ENCODE peak calls at places on chromosomes 2 and 18, in ten cellular contexts. X is kidney tubule cell; O is ACHN; G is DMS 273 treated with DMSO at 0.1 percent for 48 hours; H is fibroblast of the aortic adventitia; K is AG20443; E is iPS DF 19.7; C is cardiac muscle cell; F is NCI-H748 treated with DMSO at 0.1 percent for 48 hours; Z is activated T-cell treated with anti-CD3 and anti-CD28 coated beads, Interleukin-2, amount 50 U/mL, for 72 hours. Q is an unnamed sample.
A peak's percentile ranks its signal among the peaks of the same experiment; 100 is the strongest.

GRCh38 chr2:7012141-7012809 is 95.1 kb downstream of the RNF144A start:
- DNase-seq in X (no peak), O (no peak), G (no peak), H (peak; percentile 27), K (peak; percentile 37), E (no peak), C (peak; percentile 50), F (peak; percentile 97), Z (no peak), Q (no peak)

GRCh38 chr2:47344890-47345583 is 57.9 kb upstream of the MSH2 start:
- DNase-seq in X (peak; percentile 99), O (peak; percentile 97), G (peak; percentile 54), H (no peak), K (peak; percentile 66), E (peak; percentile 98), C (peak; percentile 72), F (peak; percentile 93), Z (no peak), Q (peak; percentile 96)

GRCh38 chr2:53130441-53130943 is 637.1 kb upstream of the CHAC2 start:
- DNase-seq in X (peak; percentile 67), O (peak; percentile 30), G (no peak), H (peak; percentile 76), K (peak; percentile 24), E (no peak), C (peak; percentile 70), F (no peak), Z (peak; percentile 1), Q (no peak)

GRCh38 chr2:234969329-234970157 is 17.7 kb downstream of the SH3BP4 start:
- DNase-seq in X (no peak), O (no peak), G (no peak), H (no peak), K (no peak), E (no peak), C (no peak), F (no peak), Z (no peak), Q (no peak)

GRCh38 chr2:196399736-196400691 is 228.6 kb upstream of the STK17B start:
- DNase-seq in X (peak; percentile 60), O (no peak), G (peak; percentile 6), H (peak; percentile 100), K (peak; percentile 67), E (no peak), C (peak; percentile 98), F (no peak), Z (no peak), Q (no peak)

GRCh38 chr2:200703132-200703925 is 108.4 kb upstream of the BZW1 start:
- DNase-seq in X (peak; percentile 72), O (peak; percentile 80), G (peak; percentile 28), H (peak; percentile 91), K (peak; percentile 51), E (no peak), C (peak; percentile 88), F (peak; percentile 41), Z (peak; percentile 51), Q (no peak)

GRCh38 chr2:131493199-131494018 is 1.2 kb upstream of the MZT2A start:
- DNase-seq in X (peak; percentile 21), O (peak; percentile 4), G (no peak), H (peak; percentile 14), K (no peak), E (no peak), C (peak; percentile 9), F (no peak), Z (no peak), Q (no peak)

GRCh38 chr2:38148501-38148900 is 72.5 kb upstream of the CYP1B1 start:
- DNase-seq in X (peak; percentile 71), O (no peak), G (no peak), H (peak; percentile 59), K (no peak), E (no peak), C (peak; percentile 76), F (no peak), Z (no peak), Q (no peak)

GRCh38 chr18:47265197-47265596 is 13.7 kb upstream of the SKOR2 start:
- DNase-seq in X (peak; percentile 78), O (peak; percentile 50), G (no peak), H (peak; percentile 61), K (peak; percentile 30), E (no peak), C (peak; percentile 31), F (no peak), Z (no peak), Q (no peak)

GRCh38 chr2:179107737-179108136 is 57.8 kb upstream of the CCDC141 start:
- DNase-seq in X (peak; percentile 70), O (peak; percentile 14), G (no peak), H (no peak), K (no peak), E (no peak), C (peak; percentile 33), F (no peak), Z (no peak), Q (no peak)

GRCh38 chr2:231457101-231457500 is 7.2 kb downstream of the NCL start:
- DNase-seq in X (no peak), O (no peak), G (no peak), H (no peak), K (no peak), E (no peak), C (peak; percentile 28), F (no peak), Z (no peak), Q (no peak)

GRCh38 chr2:226837787-226838603 is 2.1 kb downstream of the RHBDD1 start:
- DNase-seq in X (no peak), O (no peak), G (no peak), H (no peak), K (no peak), E (no peak), C (no peak), F (no peak), Z (no peak), Q (no peak)

GRCh38 chr2:138572318-138572717 is 70.7 kb downstream of the SPOPL start:
- DNase-seq in X (no peak), O (no peak), G (no peak), H (peak; percentile 12), K (no peak), E (no peak), C (peak; percentile 18), F (peak; percentile 2), Z (no peak), Q (no peak)

GRCh38 chr2:135563793-135564192 is 32.5 kb downstream of the R3HDM1 start:
- DNase-seq in X (peak; percentile 50), O (no peak), G (no peak), H (no peak), K (no peak), E (no peak), C (peak; percentile 15), F (no peak), Z (peak; percentile 11), Q (no peak)

GRCh38 chr18:46166261-46166970 is 62.2 kb downstream of the HAUS1 start:
- DNase-seq in X (no peak), O (no peak), G (no peak), H (no peak), K (no peak), E (peak; percentile 79), C (no peak), F (no peak), Z (no peak), Q (peak; percentile 45)

Q was measured in iPS DF 6.9.